ENCODE peak calls at places on chromosomes 7 and 10, in four cellular contexts. One of them, this sample, is unnamed.

GRCh38 chr10:48194830-48195229 is 79.7 kb downstream of the FRMPD2 start:
- DNase-seq in mucosa of descending colon: peak
- DNase-seq in GM23338: no peak
- DNase-seq in kidney: no peak
- DNase-seq in this sample: no peak

GRCh38 chr10:119020627-119020946 is 8.9 kb upstream of the NANOS1 start:
- DNase-seq in kidney: no peak
- DNase-seq in GM23338: no peak
- DNase-seq in mucosa of descending colon: no peak
- DNase-seq in this sample: no peak

GRCh38 chr10:3192856-3193635 is 20.5 kb upstream of the PITRM1 start:
- DNase-seq in kidney: no peak
- DNase-seq in mucosa of descending colon: peak
- DNase-seq in GM23338: peak
- DNase-seq in this sample: no peak

GRCh38 chr7:23242321-23242720 is 4.3 kb upstream of the GPNMB start:
- DNase-seq in GM23338: no peak
- DNase-seq in kidney: no peak
- DNase-seq in mucosa of descending colon: no peak
- DNase-seq in this sample: no peak

GRCh38 chr10:105023706-105024105 is 382.6 kb downstream of the SORCS3 start:
- DNase-seq in GM23338: no peak
- DNase-seq in kidney: no peak
- DNase-seq in mucosa of descending colon: no peak
- DNase-seq in this sample: no peak

GRCh38 chr7:129009437-129009836 is 45.5 kb downstream of the TNPO3 start:
- DNase-seq in kidney: no peak
- DNase-seq in mucosa of descending colon: no peak
- DNase-seq in GM23338: no peak
- DNase-seq in this sample: peak

GRCh38 chr7:122304604-122304975 is at the start of gene FEZF1:
- DNase-seq in GM23338: peak
- DNase-seq in kidney: no peak
- DNase-seq in mucosa of descending colon: peak
- DNase-seq in this sample: no peak

GRCh38 chr7:27873981-27874957 is 134.3 kb downstream of the TAX1BP1 start:
- DNase-seq in mucosa of descending colon: peak
- DNase-seq in GM23338: no peak
- DNase-seq in kidney: peak
- DNase-seq in this sample: no peak

GRCh38 chr10:120396228-120396627 is 60.8 kb upstream of the PLPP4 start:
- DNase-seq in mucosa of descending colon: no peak
- DNase-seq in kidney: no peak
- DNase-seq in GM23338: no peak
- DNase-seq in this sample: no peak

GRCh38 chr7:71131256-71131752 is 640 bp upstream of the GALNT17 start:
- DNase-seq in GM23338: peak
- DNase-seq in mucosa of descending colon: peak
- DNase-seq in kidney: peak
- DNase-seq in this sample: no peak

GRCh38 chr7:46492460-46492859 is 571.4 kb upstream of the IGFBP3 start:
- DNase-seq in kidney: no peak
- DNase-seq in GM23338: no peak
- DNase-seq in mucosa of descending colon: no peak
- DNase-seq in this sample: no peak

GRCh38 chr10:103967433-103968142 is 648 bp downstream of the SLK start:
- DNase-seq in mucosa of descending colon: peak
- DNase-seq in kidney: no peak
- DNase-seq in GM23338: peak
- DNase-seq in this sample: no peak

GRCh38 chr7:87413951-87414381 is 61.5 kb downstream of the ABCB4 start:
- DNase-seq in mucosa of descending colon: peak
- DNase-seq in kidney: no peak
- DNase-seq in GM23338: no peak
- DNase-seq in this sample: no peak

GRCh38 chr7:28055161-28055544 is 125.4 kb downstream of the JAZF1 start:
- DNase-seq in GM23338: no peak
- DNase-seq in mucosa of descending colon: no peak
- DNase-seq in kidney: no peak
- DNase-seq in this sample: no peak

GRCh38 chr7:47354831-47355541 is 226.9 kb downstream of the TNS3 start:
- DNase-seq in GM23338: no peak
- DNase-seq in mucosa of descending colon: peak
- DNase-seq in kidney: no peak
- DNase-seq in this sample: no peak

GRCh38 chr7:134722786-134723322 is 56.6 kb upstream of the CALD1 start:
- DNase-seq in GM23338: no peak
- DNase-seq in kidney: no peak
- DNase-seq in mucosa of descending colon: no peak
- DNase-seq in this sample: no peak

GRCh38 chr7:148515728-148516715 is 74.5 kb upstream of the C7orf33 start:
- DNase-seq in mucosa of descending colon: no peak
- DNase-seq in kidney: no peak
- DNase-seq in GM23338: no peak
- DNase-seq in this sample: no peak

GRCh38 chr7:23467731-23468720 is 2.3 kb downstream of the IGF2BP3 start:
- DNase-seq in GM23338: peak
- DNase-seq in kidney: no peak
- DNase-seq in mucosa of descending colon: no peak
- DNase-seq in this sample: no peak

GRCh38 chr7:157601530-157601929 is 264.7 kb downstream of the DNAJB6 start:
- DNase-seq in GM23338: no peak
- DNase-seq in kidney: peak
- DNase-seq in mucosa of descending colon: no peak
- DNase-seq in this sample: no peak

GRCh38 chr7:35849158-35849831 is 48.4 kb downstream of the SEPTIN7 start:
- DNase-seq in mucosa of descending colon: no peak
- DNase-seq in GM23338: peak
- DNase-seq in kidney: no peak
- DNase-seq in this sample: no peak

GRCh38 chr10:89393898-89394297 is 1.5 kb downstream of the IFIT1 start:
- DNase-seq in GM23338: no peak
- DNase-seq in mucosa of descending colon: no peak
- DNase-seq in kidney: no peak
- DNase-seq in this sample: no peak

GRCh38 chr7:45088146-45088701 is 545 bp downstream of the NACAD start:
- DNase-seq in GM23338: peak
- DNase-seq in kidney: peak
- DNase-seq in mucosa of descending colon: no peak
- DNase-seq in this sample: no peak

GRCh38 chr7:149836434-149836833 is 1.7 kb upstream of the ZNF862 start:
- DNase-seq in mucosa of descending colon: no peak
- DNase-seq in GM23338: no peak
- DNase-seq in kidney: no peak
- DNase-seq in this sample: no peak

GRCh38 chr10:48507933-48508830 is 96.7 kb downstream of the ARHGAP22 start:
- DNase-seq in kidney: no peak
- DNase-seq in mucosa of descending colon: peak
- DNase-seq in GM23338: no peak
- DNase-seq in this sample: no peak

GRCh38 chr10:124417846-124418725 is 637 bp downstream of the OAT start:
- DNase-seq in kidney: peak
- DNase-seq in GM23338: peak
- DNase-seq in mucosa of descending colon: peak
- DNase-seq in this sample: no peak

GRCh38 chr7:76023002-76023401 is 24.8 kb downstream of the STYXL1 start:
- DNase-seq in GM23338: peak
- DNase-seq in kidney: no peak
- DNase-seq in mucosa of descending colon: peak
- DNase-seq in this sample: no peak

GRCh38 chr10:133274751-133275682 is 1.7 kb downstream of the ADAM8 start:
- DNase-seq in mucosa of descending colon: peak
- DNase-seq in GM23338: no peak
- DNase-seq in kidney: peak
- DNase-seq in this sample: peak

GRCh38 chr10:5888352-5888751 is 1.3 kb downstream of the ANKRD16 start:
- DNase-seq in GM23338: no peak
- DNase-seq in mucosa of descending colon: no peak
- DNase-seq in kidney: no peak
- DNase-seq in this sample: no peak

GRCh38 chr7:137930616-137931015 is 71.3 kb downstream of the CREB3L2 start:
- DNase-seq in mucosa of descending colon: no peak
- DNase-seq in kidney: no peak
- DNase-seq in GM23338: no peak
- DNase-seq in this sample: no peak

GRCh38 chr7:70035509-70035908 is 437.2 kb downstream of the AUTS2 start:
- DNase-seq in mucosa of descending colon: no peak
- DNase-seq in kidney: no peak
- DNase-seq in GM23338: no peak
- DNase-seq in this sample: no peak

DNA sequence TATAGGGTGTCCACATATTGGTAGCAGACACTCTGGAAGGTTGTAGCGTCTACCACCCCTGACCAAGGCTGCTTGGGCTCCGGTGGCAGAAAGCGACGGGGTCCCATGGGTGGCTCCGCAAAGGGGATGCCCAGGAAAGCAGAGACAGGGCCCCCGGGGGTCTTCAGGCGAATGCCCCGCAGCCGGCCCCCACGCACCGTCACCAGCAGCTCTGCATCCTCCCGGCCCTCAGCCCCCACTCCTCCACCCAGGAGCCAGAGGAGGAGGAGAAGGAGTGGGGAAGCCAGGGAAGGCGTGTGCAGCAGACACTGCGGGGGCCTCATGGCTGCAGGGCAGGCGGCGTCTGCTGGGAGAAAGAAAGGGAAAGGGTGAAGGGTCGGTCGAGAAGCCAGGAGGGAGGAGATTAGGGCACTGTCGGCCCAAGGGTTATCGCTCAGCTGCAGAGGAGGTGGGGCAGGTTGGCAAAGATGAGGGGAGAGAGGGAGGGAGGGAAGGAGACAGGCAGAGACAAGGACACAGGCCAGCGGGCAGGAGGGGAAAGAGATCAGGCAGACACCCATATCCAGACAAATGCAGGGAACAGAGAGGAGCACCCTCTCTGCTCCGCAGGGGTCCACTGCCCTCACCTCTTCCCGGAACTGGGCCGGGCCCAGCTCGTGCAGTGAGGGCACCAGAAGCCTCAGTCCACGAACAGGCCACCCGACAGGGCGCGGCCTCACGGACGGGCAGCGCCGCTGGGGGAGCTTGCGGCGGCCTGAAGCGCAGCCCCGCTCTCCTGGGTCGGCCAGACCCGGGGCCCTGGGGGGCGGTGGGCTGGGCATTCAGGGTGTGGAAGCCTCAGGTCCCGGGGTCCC is 1.6 kb downstream of the ACHE start:
- DNase-seq in kidney: no peak
- DNase-seq in mucosa of descending colon: no peak
- DNase-seq in GM23338: peak
- DNase-seq in this sample: no peak
- H3K4me3 ChIP-seq in kidney: no peak
- H3K4me3 ChIP-seq in mucosa of descending colon: no peak
- H3K4me3 ChIP-seq in GM23338: peak
- H3K4me3 ChIP-seq in this sample: no peak

DNA sequence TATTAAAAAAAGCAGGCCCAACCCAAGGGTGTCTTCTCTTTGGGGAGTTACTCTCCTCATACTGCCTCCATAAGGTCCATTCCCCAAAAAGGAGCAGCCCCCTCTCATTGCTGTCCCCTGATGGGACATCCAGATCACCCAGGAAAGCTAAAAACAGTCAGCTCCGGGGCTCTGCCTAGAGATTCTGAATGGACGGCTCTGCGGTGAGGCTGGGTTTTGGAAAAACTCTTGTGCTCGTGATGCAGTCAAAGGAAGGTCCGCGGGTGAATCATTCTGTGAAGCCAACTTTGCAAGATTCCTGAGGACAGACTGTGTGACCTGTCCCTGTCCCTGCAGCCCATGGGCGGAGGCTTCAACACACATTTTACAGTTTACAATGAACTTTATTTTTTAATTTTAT is 351.5 kb downstream of the TYW1 start:
- DNase-seq in kidney: no peak
- DNase-seq in mucosa of descending colon: no peak
- DNase-seq in GM23338: no peak
- DNase-seq in this sample: no peak
- TF ChIP-seq CTCF in kidney: no peak
- TF ChIP-seq CTCF in mucosa of descending colon: no peak
- TF ChIP-seq CTCF in GM23338: no peak
- TF ChIP-seq CTCF in this sample: no peak

DNA sequence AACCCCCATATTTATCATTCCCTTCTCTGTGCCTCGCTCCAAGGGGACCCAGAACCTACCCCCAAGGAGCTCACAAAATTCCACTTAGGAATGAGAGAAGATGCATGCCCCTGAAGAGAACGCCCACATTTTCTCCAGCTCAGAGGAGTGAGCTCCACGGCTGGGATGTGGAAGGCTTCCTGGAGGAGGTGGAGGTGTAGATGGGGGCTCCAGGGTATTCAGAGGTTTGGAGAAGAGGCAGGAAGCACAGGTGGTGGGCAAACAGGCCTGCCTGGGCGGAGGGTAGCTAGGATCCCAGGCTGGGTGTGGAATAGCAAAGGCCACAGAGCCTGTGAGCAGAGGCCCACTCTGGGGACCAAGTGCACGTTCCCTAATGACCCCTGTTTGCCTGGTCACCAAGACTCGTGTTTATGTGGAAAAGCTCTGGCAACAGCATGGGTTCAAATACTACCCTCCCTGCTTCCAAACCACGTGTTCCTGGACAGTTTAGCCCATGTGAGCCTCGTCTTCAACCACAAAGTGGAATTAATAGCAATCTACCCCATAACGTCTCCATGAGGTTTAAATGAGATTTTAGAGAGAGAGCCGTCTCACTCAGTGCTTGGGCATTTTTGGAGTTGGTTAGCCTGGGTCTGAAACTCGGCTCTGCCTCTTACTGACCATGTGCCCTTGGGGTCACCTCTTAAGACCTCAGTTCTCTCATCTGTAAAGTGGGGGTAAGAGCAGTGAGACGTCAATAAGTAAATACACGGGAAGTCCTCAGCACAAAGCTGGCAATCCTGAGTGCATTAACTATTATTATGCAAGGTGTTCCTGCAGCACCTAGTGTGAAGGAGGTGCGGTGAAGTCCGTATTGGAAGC is 24.7 kb downstream of the UNC5B start:
- DNase-seq in mucosa of descending colon: no peak
- DNase-seq in kidney: peak
- DNase-seq in GM23338: no peak
- DNase-seq in this sample: no peak
- H3K4me3 ChIP-seq in mucosa of descending colon: no peak
- H3K4me3 ChIP-seq in kidney: no peak
- H3K4me3 ChIP-seq in GM23338: no peak
- H3K4me3 ChIP-seq in this sample: no peak

DNA sequence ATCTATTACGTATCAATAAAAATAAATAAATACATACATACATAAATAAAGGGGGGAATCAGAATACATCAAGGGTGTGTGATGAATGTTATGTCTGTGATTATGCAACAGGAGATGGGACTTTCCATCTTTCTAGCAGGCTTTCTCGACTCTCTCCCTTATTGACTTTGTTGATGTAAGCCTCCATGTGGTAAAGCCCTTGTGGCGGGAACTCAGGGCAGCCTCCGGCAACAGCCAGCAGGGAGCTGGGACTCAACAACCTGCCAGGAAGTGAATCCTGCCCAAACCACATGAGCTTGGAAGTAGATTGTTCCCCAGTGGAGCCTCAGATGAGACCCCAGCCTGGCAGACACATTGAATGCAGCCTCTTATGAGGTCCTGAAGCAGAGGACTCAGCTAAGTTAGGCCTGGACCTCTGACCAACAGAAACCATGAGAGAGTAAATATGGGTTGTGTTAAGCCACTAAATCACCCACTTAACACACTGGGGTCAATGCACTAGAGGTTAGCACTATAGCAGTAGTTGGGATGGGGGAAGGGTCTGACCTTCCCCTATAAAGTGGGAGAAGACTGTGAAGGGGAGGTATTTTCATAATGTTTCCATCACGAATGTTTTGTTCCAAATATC is 104.0 kb downstream of the JCAD start:
- DNase-seq in mucosa of descending colon: no peak
- DNase-seq in GM23338: peak
- DNase-seq in kidney: peak
- DNase-seq in this sample: no peak
- TF ChIP-seq CTCF in mucosa of descending colon: no peak
- TF ChIP-seq CTCF in GM23338: no peak
- TF ChIP-seq CTCF in kidney: no peak
- TF ChIP-seq CTCF in this sample: no peak

This sample was measured in GM12864.